ENCODE peak calls at places on chromosomes 4 and X, in six cellular contexts. Q is PC-3, P is fibroblast of lung, Y is IMR-90, H is colonic mucosa, M is astrocyte. W is an unnamed sample.

GRCh38 chr4:1246111-1246881 is 2.6 kb downstream of the CTBP1 start:
- DNase-seq in H (peak; percentile 21), M (no peak), Y (no peak), P (no peak), Q (peak; percentile 42), W (peak; percentile 8)

GRCh38 chrX:68978211-68978780 is 149.5 kb downstream of the EFNB1 start:
- DNase-seq in H (no peak), Y (peak; percentile 56), P (peak; percentile 79), M (peak; percentile 72), Q (no peak), W (no peak)

GRCh38 chr4:1296324-1297022 is 6.8 kb downstream of the MAEA start:
- DNase-seq in P (no peak), M (no peak), Q (no peak), Y (no peak), H (no peak), W (peak; percentile 60)

GRCh38 chr4:74660866-74661265 is 133.5 kb downstream of the BTC start:
- DNase-seq in Q (no peak), H (no peak), Y (no peak), M (no peak), P (no peak), W (no peak)

GRCh38 chr4:14225683-14226207 is 598.2 kb upstream of the BOD1L1 start:
- DNase-seq in Q (peak; percentile 50), M (no peak), Y (no peak), H (no peak), P (no peak), W (no peak)

GRCh38 chrX:11967986-11968385 is 170.3 kb upstream of the FRMPD4 start:
- DNase-seq in H (no peak), M (peak; percentile 20), P (peak; percentile 42), Y (peak; percentile 1), Q (peak; percentile 58), W (peak; percentile 44)

GRCh38 chr4:123114084-123114914 is 191.9 kb upstream of the NUDT6 start:
- DNase-seq in Q (no peak), M (no peak), P (no peak), Y (no peak), H (no peak), W (no peak)

GRCh38 chr4:185039508-185040273 is 21.4 kb downstream of the HELT start:
- DNase-seq in Q (peak; percentile 54), M (peak; percentile 23), H (peak; percentile 39), P (peak; percentile 36), Y (peak; percentile 68), W (peak; percentile 35)

GRCh38 chr4:119678761-119679160 is 50.2 kb upstream of the PDE5A start:
- DNase-seq in Q (peak; percentile 46), Y (peak; percentile 50), P (peak; percentile 51), H (no peak), M (peak; percentile 43), W (no peak)

GRCh38 chr4:107094976-107095375 is 58.9 kb upstream of the DKK2 start:
- DNase-seq in M (no peak), Q (no peak), Y (no peak), H (no peak), P (no peak), W (no peak)

GRCh38 chr4:61511716-61512488 is 311.8 kb downstream of the ADGRL3 start:
- DNase-seq in Q (peak; percentile 88), M (peak; percentile 76), P (peak; percentile 81), Y (peak; percentile 73), H (no peak), W (peak; percentile 57)

GRCh38 chrX:14095702-14096101 is 66.0 kb upstream of the GEMIN8 start:
- DNase-seq in H (peak; percentile 22), M (peak; percentile 16), Y (peak; percentile 53), P (peak; percentile 32), Q (peak; percentile 78), W (peak; percentile 58)

GRCh38 chr4:175238827-175239517 is 320.8 kb downstream of the ADAM29 start:
- DNase-seq in H (no peak), Q (peak; percentile 88), Y (no peak), P (no peak), M (no peak), W (no peak)

GRCh38 chr4:148026022-148026421 is 294.1 kb downstream of the ARHGAP10 start:
- DNase-seq in M (peak; percentile 96), Q (no peak), P (peak; percentile 97), H (no peak), Y (peak; percentile 93), W (peak; percentile 26)

GRCh38 chr4:140448830-140449229 is 21.4 kb upstream of the CLGN start:
- DNase-seq in P (peak; percentile 12), Q (peak; percentile 51), H (no peak), M (peak; percentile 8), Y (no peak), W (no peak)

GRCh38 chr4:610411-611261 is 14.7 kb upstream of the PDE6B start:
- DNase-seq in Q (peak; percentile 95), Y (peak; percentile 49), M (peak; percentile 33), P (peak; percentile 48), H (peak; percentile 36), W (peak; percentile 87)

GRCh38 chrX:111896148-111896547 is 20.2 kb downstream of the TRPC5OS start:
- DNase-seq in P (no peak), M (no peak), H (no peak), Q (no peak), Y (no peak), W (no peak)

GRCh38 chr4:128543726-128544125 is 256.1 kb upstream of the PGRMC2 start:
- DNase-seq in Q (no peak), H (no peak), P (no peak), M (no peak), Y (no peak), W (no peak)
- H3K9me3 ChIP-seq in Q (no peaks in the 10 kb centered on the region), H (no peaks in the 10 kb centered on the region), P (no peaks in the 10 kb centered on the region), M (no peaks in the 10 kb centered on the region), Y (no peaks in the 10 kb centered on the region), W (no peaks in the 10 kb centered on the region)

DNA sequence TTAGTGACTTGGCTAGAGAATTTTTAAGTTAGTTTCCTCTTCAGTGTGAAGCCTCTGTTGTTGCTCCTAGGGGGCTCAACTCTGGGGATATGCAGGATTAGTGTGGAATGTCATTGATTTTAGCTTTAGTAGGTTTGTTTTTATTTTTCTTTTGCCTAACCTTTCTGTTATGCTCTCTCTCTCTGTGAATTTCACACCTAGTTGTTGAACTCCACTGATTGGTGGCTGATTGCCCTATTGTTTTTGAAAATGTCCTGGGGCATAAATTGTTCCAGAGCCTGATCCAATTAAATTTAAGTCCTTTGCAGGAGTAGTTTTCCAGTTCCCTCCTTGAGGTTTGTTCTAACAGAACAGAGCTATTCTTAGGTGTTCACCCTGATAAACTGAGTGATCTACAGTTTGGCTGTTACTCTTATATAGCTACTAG is 393.3 kb upstream of the CTSO start:
- DNase-seq in Q (peak; percentile 36), H (no peak), M (no peak), Y (no peak), P (no peak), W (no peak)
- H3K9ac ChIP-seq in Q (no peak overlapping the region), H (no peak overlapping the region), M (no peak overlapping the region), Y (no peak overlapping the region), P (no peak overlapping the region), W (no peak overlapping the region)

GRCh38 chr4:161893566-161893965 is 270.2 kb downstream of the FSTL5 start:
- DNase-seq in Y (no peak), Q (no peak), M (no peak), P (no peak), H (no peak), W (no peak)

GRCh38 chr4:161894014-161894413 is 269.8 kb downstream of the FSTL5 start:
- DNase-seq in P (no peak), M (no peak), Q (no peak), Y (no peak), H (no peak), W (peak; percentile 8)

GRCh38 chr4:161900110-161900509 is 263.7 kb downstream of the FSTL5 start:
- DNase-seq in Q (no peak), Y (no peak), M (no peak), H (no peak), P (no peak), W (no peak)

DNA sequence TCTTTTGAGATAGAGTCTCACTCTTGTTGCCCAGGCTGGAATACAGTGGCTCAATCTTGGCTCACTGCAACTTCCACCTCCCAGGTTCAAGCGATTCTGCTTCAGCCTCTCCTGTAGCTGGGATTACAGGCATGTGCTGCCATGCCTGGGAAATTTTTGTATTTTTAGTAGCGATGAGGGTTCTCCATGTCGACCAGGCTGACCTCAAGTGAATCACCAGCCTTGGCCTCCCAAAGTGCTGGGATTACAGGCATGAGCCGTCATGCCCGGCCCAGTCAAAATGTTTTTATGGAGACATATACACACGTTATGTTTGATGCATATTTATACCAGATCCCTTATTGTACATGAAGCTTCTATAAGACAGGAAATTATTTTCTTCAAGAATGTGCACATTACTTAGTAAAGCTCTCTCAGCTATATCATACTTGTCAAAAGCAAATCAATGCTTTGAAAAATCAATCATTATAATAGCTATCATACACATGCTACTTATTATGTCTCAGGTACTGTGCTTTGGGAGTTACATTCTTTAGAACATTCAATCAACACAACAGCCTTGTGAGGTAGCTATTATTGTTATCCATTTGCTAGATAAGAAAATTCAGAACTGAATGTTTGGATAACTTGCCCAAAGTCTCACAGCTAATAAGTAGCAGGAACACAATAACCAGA is 269.2 kb downstream of the FSTL5 start:
- DNase-seq in H (no peak), P (no peak), Q (no peak), Y (no peak), M (no peak), W (peak; percentile 66)
- H3K9me3 ChIP-seq in H (no peaks in the 10 kb centered on the region), P (no peaks in the 10 kb centered on the region), Q (no peaks in the 10 kb centered on the region), Y (no peaks in the 10 kb centered on the region), M (no peaks in the 10 kb centered on the region), W (no peaks in the 10 kb centered on the region)

GRCh38 chr4:10134141-10134540 is 17.5 kb upstream of the WDR1 start:
- DNase-seq in P (no peak), Y (no peak), Q (no peak), M (no peak), H (no peak), W (no peak)
- H3K9ac ChIP-seq in P (no peak overlapping the region), Y (no peak overlapping the region), Q (no peak overlapping the region), M (no peak overlapping the region), H (no peak overlapping the region), W (no peak overlapping the region)

GRCh38 chrX:151742311-151742710 is 7.8 kb downstream of the CNGA2 start:
- DNase-seq in Q (no peak), Y (no peak), M (no peak), P (no peak), H (no peak), W (no peak)
- H3K9me3 ChIP-seq in Q (no peaks in the 10 kb centered on the region), Y (peaks cover 11% of the 10 kb centered on the region), M (no peaks in the 10 kb centered on the region), P (no peaks in the 10 kb centered on the region), H (no peaks in the 10 kb centered on the region), W (peaks cover 18% of the 10 kb centered on the region)